ENCODE peak calls at places on chromosomes 11 and 22, in nine cellular contexts. One of them, this sample, is unnamed.

GRCh38 chr11:121393855-121394254 is 58.3 kb upstream of the SORL1 start:
- DNase-seq in body of pancreas: no peak
- DNase-seq in GM23248: no peak
- DNase-seq in ovary: no peak
- DNase-seq in IMR-90: no peak
- DNase-seq in mesendoderm: no peak
- DNase-seq in astrocyte: no peak
- DNase-seq in tibial artery: no peak
- DNase-seq in PC-3: no peak
- DNase-seq in this sample: no peak

GRCh38 chr11:63829823-63830489 is 9.0 kb upstream of the MARK2 start:
- DNase-seq in GM23248: peak; percentile 24
- DNase-seq in IMR-90: peak; percentile 44
- DNase-seq in PC-3: no peak
- DNase-seq in ovary: no peak
- DNase-seq in tibial artery: no peak
- DNase-seq in body of pancreas: no peak
- DNase-seq in astrocyte: no peak
- DNase-seq in mesendoderm: peak; percentile 78
- DNase-seq in this sample: no peak

GRCh38 chr22:38401336-38402084 is 53.5 kb downstream of the KCNJ4 start:
- DNase-seq in GM23248: no peak
- DNase-seq in astrocyte: no peak
- DNase-seq in tibial artery: no peak
- DNase-seq in PC-3: no peak
- DNase-seq in IMR-90: no peak
- DNase-seq in body of pancreas: no peak
- DNase-seq in ovary: no peak
- DNase-seq in mesendoderm: no peak
- DNase-seq in this sample: no peak

GRCh38 chr22:23180893-23181762 is 819 bp downstream of the BCR start:
- DNase-seq in mesendoderm: peak; percentile 55
- DNase-seq in GM23248: peak; percentile 43
- DNase-seq in tibial artery: no peak
- DNase-seq in PC-3: peak; percentile 17
- DNase-seq in body of pancreas: peak; percentile 40
- DNase-seq in astrocyte: no peak
- DNase-seq in IMR-90: no peak
- DNase-seq in ovary: no peak
- DNase-seq in this sample: no peak

GRCh38 chr11:12079726-12080556 is 30.4 kb upstream of the MICAL2 start:
- DNase-seq in GM23248: peak; percentile 97
- DNase-seq in body of pancreas: no peak
- DNase-seq in mesendoderm: peak; percentile 81
- DNase-seq in ovary: peak; percentile 44
- DNase-seq in astrocyte: peak; percentile 99
- DNase-seq in PC-3: peak; percentile 96
- DNase-seq in tibial artery: peak; percentile 78
- DNase-seq in IMR-90: peak; percentile 99
- DNase-seq in this sample: peak; percentile 60

GRCh38 chr11:119134389-119134978 is 13.1 kb downstream of the HINFP start:
- DNase-seq in IMR-90: no peak
- DNase-seq in body of pancreas: peak; percentile 58
- DNase-seq in PC-3: peak; percentile 47
- DNase-seq in astrocyte: no peak
- DNase-seq in tibial artery: no peak
- DNase-seq in mesendoderm: peak; percentile 51
- DNase-seq in ovary: no peak
- DNase-seq in GM23248: peak; percentile 43
- DNase-seq in this sample: no peak

GRCh38 chr22:50314455-50315288 is 7.2 kb upstream of the PLXNB2 start:
- DNase-seq in astrocyte: no peak
- DNase-seq in mesendoderm: no peak
- DNase-seq in body of pancreas: no peak
- DNase-seq in PC-3: no peak
- DNase-seq in tibial artery: no peak
- DNase-seq in IMR-90: no peak
- DNase-seq in GM23248: no peak
- DNase-seq in ovary: no peak
- DNase-seq in this sample: no peak

GRCh38 chr22:37278261-37278660 is 4.0 kb upstream of the CYTH4 start:
- DNase-seq in mesendoderm: no peak
- DNase-seq in astrocyte: no peak
- DNase-seq in GM23248: no peak
- DNase-seq in ovary: no peak
- DNase-seq in body of pancreas: no peak
- DNase-seq in tibial artery: no peak
- DNase-seq in PC-3: no peak
- DNase-seq in IMR-90: no peak
- DNase-seq in this sample: no peak

GRCh38 chr11:90197377-90197776 is 25.5 kb downstream of the CHORDC1 start:
- DNase-seq in GM23248: no peak
- DNase-seq in astrocyte: no peak
- DNase-seq in mesendoderm: no peak
- DNase-seq in IMR-90: no peak
- DNase-seq in PC-3: no peak
- DNase-seq in body of pancreas: no peak
- DNase-seq in tibial artery: no peak
- DNase-seq in ovary: no peak
- DNase-seq in this sample: no peak

GRCh38 chr22:40400173-40400572 is 29.8 kb downstream of the SGSM3 start:
- DNase-seq in IMR-90: no peak
- DNase-seq in ovary: no peak
- DNase-seq in tibial artery: no peak
- DNase-seq in astrocyte: no peak
- DNase-seq in PC-3: no peak
- DNase-seq in body of pancreas: peak; percentile 41
- DNase-seq in GM23248: no peak
- DNase-seq in mesendoderm: no peak
- DNase-seq in this sample: no peak

GRCh38 chr22:40403141-40403540 is 32.7 kb downstream of the SGSM3 start:
- DNase-seq in IMR-90: no peak
- DNase-seq in PC-3: no peak
- DNase-seq in body of pancreas: no peak
- DNase-seq in astrocyte: no peak
- DNase-seq in ovary: no peak
- DNase-seq in tibial artery: no peak
- DNase-seq in mesendoderm: no peak
- DNase-seq in GM23248: no peak
- DNase-seq in this sample: no peak

GRCh38 chr22:40403651-40404050 is 33.3 kb downstream of the SGSM3 start:
- DNase-seq in tibial artery: no peak
- DNase-seq in PC-3: no peak
- DNase-seq in GM23248: no peak
- DNase-seq in mesendoderm: no peak
- DNase-seq in body of pancreas: no peak
- DNase-seq in astrocyte: no peak
- DNase-seq in IMR-90: no peak
- DNase-seq in ovary: no peak
- DNase-seq in this sample: no peak

GRCh38 chr22:40401532-40401931 is 31.1 kb downstream of the SGSM3 start:
- DNase-seq in GM23248: no peak
- DNase-seq in mesendoderm: no peak
- DNase-seq in body of pancreas: peak; percentile 42
- DNase-seq in IMR-90: no peak
- DNase-seq in astrocyte: no peak
- DNase-seq in ovary: no peak
- DNase-seq in PC-3: no peak
- DNase-seq in tibial artery: no peak
- DNase-seq in this sample: no peak

GRCh38 chr22:40401981-40402406 is 31.6 kb downstream of the SGSM3 start:
- DNase-seq in PC-3: no peak
- DNase-seq in body of pancreas: no peak
- DNase-seq in astrocyte: no peak
- DNase-seq in IMR-90: no peak
- DNase-seq in GM23248: no peak
- DNase-seq in mesendoderm: no peak
- DNase-seq in tibial artery: no peak
- DNase-seq in ovary: no peak
- DNase-seq in this sample: no peak
- H3K4me1 ChIP-seq in PC-3: peaks cover 7% of the 10 kb centered on the region
- H3K4me1 ChIP-seq in body of pancreas: peaks cover 12% of the 10 kb centered on the region
- H3K4me1 ChIP-seq in astrocyte: peaks cover 8% of the 10 kb centered on the region
- H3K4me1 ChIP-seq in IMR-90: peaks cover 5% of the 10 kb centered on the region
- H3K4me1 ChIP-seq in GM23248: no peaks in the 10 kb centered on the region
- H3K4me1 ChIP-seq in mesendoderm: no peaks in the 10 kb centered on the region
- H3K4me1 ChIP-seq in tibial artery: no peaks in the 10 kb centered on the region
- H3K4me1 ChIP-seq in ovary: no peaks in the 10 kb centered on the region
- H3K4me1 ChIP-seq in this sample: peaks cover 8% of the 10 kb centered on the region

GRCh38 chr11:130114281-130114680 is 44.6 kb downstream of the APLP2 start:
- DNase-seq in mesendoderm: no peak
- DNase-seq in IMR-90: no peak
- DNase-seq in GM23248: no peak
- DNase-seq in tibial artery: no peak
- DNase-seq in PC-3: no peak
- DNase-seq in body of pancreas: no peak
- DNase-seq in ovary: no peak
- DNase-seq in astrocyte: no peak
- DNase-seq in this sample: no peak
- H3K36me3 ChIP-seq in mesendoderm: peaks cover 2% of the 10 kb centered on the region
- H3K36me3 ChIP-seq in IMR-90: peaks cover 22% of the 10 kb centered on the region
- H3K36me3 ChIP-seq in GM23248: peaks cover 14% of the 10 kb centered on the region
- H3K36me3 ChIP-seq in tibial artery: peaks cover 23% of the 10 kb centered on the region
- H3K36me3 ChIP-seq in PC-3: peaks cover 49% of the 10 kb centered on the region
- H3K36me3 ChIP-seq in body of pancreas: no peaks in the 10 kb centered on the region
- H3K36me3 ChIP-seq in ovary: no peaks in the 10 kb centered on the region
- H3K36me3 ChIP-seq in astrocyte: peaks cover 16% of the 10 kb centered on the region
- H3K36me3 ChIP-seq in this sample: peaks cover 5% of the 10 kb centered on the region

GRCh38 chr11:6746626-6747025 is 25.1 kb downstream of the OR2AG2 start:
- DNase-seq in mesendoderm: no peak
- DNase-seq in ovary: no peak
- DNase-seq in GM23248: no peak
- DNase-seq in tibial artery: no peak
- DNase-seq in IMR-90: no peak
- DNase-seq in body of pancreas: no peak
- DNase-seq in PC-3: no peak
- DNase-seq in astrocyte: no peak
- DNase-seq in this sample: no peak

GRCh38 chr11:6745018-6745417 is 26.8 kb downstream of the OR2AG2 start:
- DNase-seq in GM23248: no peak
- DNase-seq in astrocyte: no peak
- DNase-seq in mesendoderm: no peak
- DNase-seq in tibial artery: no peak
- DNase-seq in ovary: no peak
- DNase-seq in body of pancreas: no peak
- DNase-seq in PC-3: no peak
- DNase-seq in IMR-90: no peak
- DNase-seq in this sample: no peak

GRCh38 chr11:6746086-6746618 is 25.6 kb downstream of the OR2AG2 start:
- DNase-seq in PC-3: no peak
- DNase-seq in IMR-90: no peak
- DNase-seq in astrocyte: no peak
- DNase-seq in GM23248: no peak
- DNase-seq in body of pancreas: no peak
- DNase-seq in mesendoderm: no peak
- DNase-seq in tibial artery: no peak
- DNase-seq in ovary: no peak
- DNase-seq in this sample: no peak

GRCh38 chr11:6745465-6746015 is 26.2 kb downstream of the OR2AG2 start:
- DNase-seq in mesendoderm: no peak
- DNase-seq in astrocyte: no peak
- DNase-seq in PC-3: no peak
- DNase-seq in GM23248: no peak
- DNase-seq in body of pancreas: no peak
- DNase-seq in tibial artery: no peak
- DNase-seq in ovary: no peak
- DNase-seq in IMR-90: no peak
- DNase-seq in this sample: no peak

DNA sequence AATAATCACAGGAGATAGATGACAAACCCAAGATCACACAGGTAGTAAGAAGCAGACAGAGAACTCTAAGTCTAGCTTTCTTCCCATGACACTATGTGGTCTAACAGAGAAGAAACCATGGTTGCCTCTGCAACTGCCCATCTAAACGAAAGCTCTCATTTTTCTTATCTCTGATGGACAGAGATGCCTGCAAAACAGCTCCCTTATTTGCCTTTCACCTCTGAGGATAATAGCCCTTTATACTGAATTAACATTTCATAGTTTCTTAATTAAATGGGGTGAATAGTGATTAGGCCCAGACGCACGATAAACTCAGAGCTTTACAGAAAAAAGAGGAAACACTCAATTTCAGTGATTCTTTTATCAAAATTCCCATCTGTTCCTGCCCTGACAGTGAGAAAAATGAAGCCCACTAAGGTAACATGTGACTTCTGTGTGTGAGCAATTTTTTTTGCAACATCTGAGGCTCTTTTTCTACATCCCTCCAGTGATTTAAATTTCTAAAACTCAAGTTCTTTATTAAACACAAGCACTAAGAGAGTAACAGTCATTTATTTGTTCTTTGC is 24.6 kb downstream of the OR2AG2 start:
- DNase-seq in PC-3: no peak
- DNase-seq in mesendoderm: no peak
- DNase-seq in IMR-90: no peak
- DNase-seq in body of pancreas: no peak
- DNase-seq in tibial artery: no peak
- DNase-seq in astrocyte: no peak
- DNase-seq in GM23248: no peak
- DNase-seq in ovary: no peak
- DNase-seq in this sample: no peak
- H3K4me1 ChIP-seq in PC-3: no peaks in the 10 kb centered on the region
- H3K4me1 ChIP-seq in mesendoderm: no peaks in the 10 kb centered on the region
- H3K4me1 ChIP-seq in IMR-90: no peaks in the 10 kb centered on the region
- H3K4me1 ChIP-seq in body of pancreas: no peaks in the 10 kb centered on the region
- H3K4me1 ChIP-seq in tibial artery: no peaks in the 10 kb centered on the region
- H3K4me1 ChIP-seq in astrocyte: no peaks in the 10 kb centered on the region
- H3K4me1 ChIP-seq in GM23248: no peaks in the 10 kb centered on the region
- H3K4me1 ChIP-seq in ovary: no peaks in the 10 kb centered on the region
- H3K4me1 ChIP-seq in this sample: no peaks in the 10 kb centered on the region

GRCh38 chr11:62612366-62613274 is at the start of the genes EML3 and ROM1:
- DNase-seq in astrocyte: peak; percentile 48
- DNase-seq in PC-3: peak; percentile 79
- DNase-seq in IMR-90: peak; percentile 63
- DNase-seq in GM23248: peak; percentile 87
- DNase-seq in body of pancreas: peak; percentile 89
- DNase-seq in ovary: peak; percentile 92
- DNase-seq in tibial artery: peak; percentile 91
- DNase-seq in mesendoderm: peak; percentile 97
- DNase-seq in this sample: peak; percentile 94
- H3K36me3 ChIP-seq in astrocyte: peaks cover 7% of the 10 kb centered on the region
- H3K36me3 ChIP-seq in PC-3: no peaks in the 10 kb centered on the region
- H3K36me3 ChIP-seq in IMR-90: peaks cover 35% of the 10 kb centered on the region
- H3K36me3 ChIP-seq in GM23248: peaks cover 3% of the 10 kb centered on the region
- H3K36me3 ChIP-seq in body of pancreas: peaks cover 3% of the 10 kb centered on the region
- H3K36me3 ChIP-seq in ovary: no peaks in the 10 kb centered on the region
- H3K36me3 ChIP-seq in tibial artery: peaks cover 39% of the 10 kb centered on the region
- H3K36me3 ChIP-seq in mesendoderm: no peaks in the 10 kb centered on the region
- H3K36me3 ChIP-seq in this sample: no peaks in the 10 kb centered on the region